ENCODE peak calls at places on chromosomes 4 and X, in ten cellular contexts. I, J, M, S, P, U, D, A, L and B are unnamed samples.
A peak's percentile ranks its signal among the peaks of the same experiment; 100 is the strongest.

GRCh38 chr4:151231915-151232595 is 44.9 kb upstream of the PRSS48 start:
- DNase-seq in I (no peak), J (no peak), M (peak; percentile 41), S (no peak), P (no peak), U (no peak), D (peak; percentile 74), A (no peak), L (no peak), B (no peak)

GRCh38 chr4:56468097-56468422 is 643 bp downstream of the SRP72 start:
- DNase-seq in I (no peak), J (no peak), M (peak; percentile 38), S (no peak), P (no peak), U (no peak), D (peak; percentile 56), A (no peak), L (peak; percentile 51), B (no peak)

GRCh38 chr4:39044947-39045734 is 12.9 kb upstream of the TMEM156 start:
- DNase-seq in I (peak; percentile 48), J (peak; percentile 18), M (peak; percentile 43), S (peak; percentile 59), P (peak; percentile 80), U (no peak), D (peak; percentile 12), A (peak; percentile 57), L (peak; percentile 80), B (no peak)

GRCh38 chr4:76434901-76435688 is at the start of gene SHROOM3:
- DNase-seq in I (no peak), J (no peak), M (no peak), S (no peak), P (no peak), U (no peak), D (peak; percentile 42), A (peak; percentile 72), L (peak; percentile 61), B (no peak)

GRCh38 chr4:76546282-76547166 is 111.5 kb downstream of the SHROOM3 start:
- DNase-seq in I (no peak), J (no peak), M (peak; percentile 82), S (no peak), P (no peak), U (no peak), D (peak; percentile 31), A (no peak), L (no peak), B (no peak)

GRCh38 chr4:151540728-151541437 is 131.9 kb downstream of the FHIP1A start:
- DNase-seq in I (no peak), J (no peak), M (peak; percentile 88), S (no peak), P (no peak), U (no peak), D (no peak), A (no peak), L (no peak), B (no peak)

GRCh38 chr4:133154725-133155124 is 5.6 kb downstream of the PCDH10 start:
- DNase-seq in I (no peak), J (no peak), M (peak; percentile 64), S (no peak), P (peak; percentile 32), U (peak; percentile 13), D (peak; percentile 13), A (peak; percentile 43), L (peak; percentile 42), B (no peak)

GRCh38 chrX:39174761-39175417 is 373.6 kb downstream of the MID1IP1 start:
- DNase-seq in I (peak; percentile 47), J (no peak), M (peak; percentile 2), S (peak; percentile 59), P (no peak), U (no peak), D (no peak), A (no peak), L (no peak), B (no peak)

GRCh38 chr4:140600408-140600807 is 31.6 kb upstream of the UCP1 start:
- DNase-seq in I (no peak), J (no peak), M (no peak), S (no peak), P (no peak), U (no peak), D (no peak), A (no peak), L (no peak), B (no peak)

GRCh38 chr4:112361181-112361791 is 64.1 kb downstream of the ALPK1 start:
- DNase-seq in I (peak; percentile 21), J (no peak), M (peak; percentile 26), S (no peak), P (peak; percentile 3), U (no peak), D (no peak), A (peak; percentile 88), L (peak; percentile 64), B (no peak)

GRCh38 chrX:132266583-132267355 is 47.5 kb upstream of the RAP2C start:
- DNase-seq in I (peak; percentile 11), J (no peak), M (peak; percentile 31), S (no peak), P (no peak), U (no peak), D (peak; percentile 0), A (no peak), L (no peak), B (no peak)

GRCh38 chr4:165874072-165874798 is 1.2 kb downstream of the TLL1 start:
- DNase-seq in I (no peak), J (no peak), M (peak; percentile 14), S (no peak), P (no peak), U (no peak), D (no peak), A (peak; percentile 47), L (peak; percentile 26), B (no peak)

GRCh38 chr4:5050520-5050955 is 742 bp upstream of the STK32B start:
- DNase-seq in I (peak; percentile 50), J (no peak), M (peak; percentile 82), S (peak; percentile 56), P (peak; percentile 91), U (peak; percentile 59), D (peak; percentile 35), A (peak; percentile 91), L (peak; percentile 91), B (no peak)

GRCh38 chr4:94532016-94532789 is 80.5 kb downstream of the PDLIM5 start:
- DNase-seq in I (no peak), J (no peak), M (no peak), S (no peak), P (no peak), U (no peak), D (peak; percentile 72), A (no peak), L (no peak), B (no peak)

GRCh38 chr4:98779021-98779420 is 120.6 kb upstream of the TSPAN5 start:
- DNase-seq in I (no peak), J (no peak), M (no peak), S (no peak), P (no peak), U (no peak), D (no peak), A (no peak), L (no peak), B (no peak)

GRCh38 chrX:72137846-72138455 is 6.2 kb upstream of the RTL5 start:
- DNase-seq in I (no peak), J (no peak), M (no peak), S (no peak), P (no peak), U (no peak), D (no peak), A (no peak), L (no peak), B (no peak)

GRCh38 chrX:46228389-46228788 is 316.8 kb downstream of the ZNF674 start:
- DNase-seq in I (no peak), J (no peak), M (no peak), S (no peak), P (no peak), U (no peak), D (no peak), A (no peak), L (no peak), B (no peak)

GRCh38 chr4:182492456-182492855 is 249.3 kb downstream of the TENM3 start:
- DNase-seq in I (no peak), J (no peak), M (peak; percentile 42), S (no peak), P (no peak), U (no peak), D (no peak), A (no peak), L (no peak), B (no peak)

GRCh38 chr4:19152264-19152663 is 1099.4 kb upstream of the SLIT2 start:
- DNase-seq in I (no peak), J (no peak), M (no peak), S (no peak), P (no peak), U (no peak), D (no peak), A (no peak), L (no peak), B (no peak)

GRCh38 chrX:108945883-108946523 is 209.6 kb upstream of the IRS4 start:
- DNase-seq in I (no peak), J (no peak), M (no peak), S (no peak), P (no peak), U (no peak), D (peak; percentile 51), A (no peak), L (no peak), B (no peak)

GRCh38 chr4:61675464-61675863 is 475.3 kb downstream of the ADGRL3 start:
- DNase-seq in I (no peak), J (no peak), M (no peak), S (no peak), P (no peak), U (no peak), D (no peak), A (no peak), L (no peak), B (no peak)

GRCh38 chr4:109179089-109179488 is 123.4 kb downstream of the COL25A1 start:
- DNase-seq in I (no peak), J (no peak), M (no peak), S (no peak), P (no peak), U (no peak), D (no peak), A (no peak), L (no peak), B (no peak)

GRCh38 chr4:10031663-10032590 is 10.6 kb upstream of the SLC2A9 start:
- DNase-seq in I (no peak), J (no peak), M (peak; percentile 52), S (no peak), P (no peak), U (no peak), D (no peak), A (peak; percentile 25), L (peak; percentile 50), B (no peak)

GRCh38 chrX:49177338-49177833 is 5.7 kb downstream of the PLP2 start:
- DNase-seq in I (no peak), J (no peak), M (no peak), S (peak; percentile 58), P (peak; percentile 65), U (no peak), D (no peak), A (no peak), L (no peak), B (no peak)